ENCODE peak calls at places on chromosome 5, in six cellular contexts. C is AG04450; W is brain microvascular endothelial cell; V is body of pancreas; E is A673; R is CD8-positive, alpha-beta T cell. X is an unnamed sample.

GRCh38 chr5:16489322-16489791 is 23.8 kb upstream of the ZNF622 start:
- DNase-seq in C (peak; percentile 18), W (no peak), V (no peak), E (peak; percentile 66), R (no peak), X (no peak)

GRCh38 chr5:170151105-170151831 is 45.6 kb downstream of the FOXI1 start:
- DNase-seq in C (no peak), W (peak; percentile 75), V (peak; percentile 54), E (peak; percentile 64), R (no peak), X (no peak)

GRCh38 chr5:37717613-37718431 is 122.0 kb downstream of the GDNF start:
- DNase-seq in C (peak; percentile 72), W (peak; percentile 94), V (peak; percentile 63), E (peak; percentile 93), R (no peak), X (peak; percentile 84)

GRCh38 chr5:44952376-44952775 is 143.6 kb downstream of the MRPS30 start:
- DNase-seq in C (no peak), W (peak; percentile 12), V (no peak), E (peak; percentile 80), R (no peak), X (peak; percentile 37)

GRCh38 chr5:132771559-132771998 is 5.5 kb downstream of the SEPTIN8 start:
- DNase-seq in C (peak; percentile 4), W (peak; percentile 48), V (no peak), E (no peak), R (no peak), X (no peak)

GRCh38 chr5:149121145-149121544 is 20.1 kb upstream of the ABLIM3 start:
- DNase-seq in C (no peak), W (no peak), V (no peak), E (no peak), R (no peak), X (no peak)

GRCh38 chr5:177111720-177112394 is 21.7 kb upstream of the NSD1 start:
- DNase-seq in C (no peak), W (no peak), V (peak; percentile 62), E (peak; percentile 66), R (peak; percentile 49), X (peak; percentile 79)

GRCh38 chr5:93057311-93057710 is 523.7 kb downstream of the NR2F1-AS1 start:
- DNase-seq in C (no peak), W (no peak), V (no peak), E (no peak), R (no peak), X (no peak)

DNA sequence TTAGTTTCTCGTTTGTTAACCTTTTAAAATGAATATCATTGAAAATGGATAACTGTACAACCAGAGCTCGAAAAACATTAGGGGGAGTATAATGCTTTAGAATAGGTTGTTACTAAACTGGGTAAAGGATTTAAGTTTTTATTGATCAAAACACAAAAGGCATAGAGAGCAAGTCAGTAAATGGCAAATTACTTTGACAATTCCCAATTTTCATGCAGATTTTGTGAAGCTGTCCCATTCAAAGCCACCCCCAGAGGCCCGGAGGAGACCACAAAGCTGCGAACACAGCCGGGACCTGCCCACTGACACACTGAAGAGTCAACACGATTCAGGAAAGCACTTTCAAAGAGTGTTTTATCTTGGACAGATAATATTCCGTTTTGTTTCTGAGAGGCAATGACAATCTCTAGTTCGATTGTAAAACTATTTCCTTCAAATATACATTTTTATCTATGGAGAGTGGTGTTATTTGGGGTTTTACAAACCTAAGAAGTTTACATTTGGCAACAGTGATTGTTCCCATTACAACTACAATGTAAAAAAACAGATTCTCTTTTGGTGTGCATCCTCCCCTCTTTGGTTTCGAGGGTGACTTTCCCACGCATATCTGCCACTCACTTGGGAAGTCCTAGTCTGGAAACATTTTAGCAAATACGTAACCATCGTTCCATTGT is 182.6 kb upstream of the TBCA start:
- DNase-seq in C (no peak), W (no peak), V (no peak), E (no peak), R (no peak), X (no peak)
- H3K27me3 ChIP-seq in C (peaks cover 40% of the 10 kb centered on the region), W (peaks cover 49% of the 10 kb centered on the region), V (no peaks in the 10 kb centered on the region), E (peaks cover 99% of the 10 kb centered on the region), R (peaks cover 10% of the 10 kb centered on the region), X (no peaks in the 10 kb centered on the region)

GRCh38 chr5:42217791-42218190 is 205.4 kb upstream of the GHR start:
- DNase-seq in C (no peak), W (no peak), V (no peak), E (no peak), R (no peak), X (no peak)
- TF ChIP-seq CTCF in C (no peak), W (no peak), V (no peak), E (no peak), R (no peak), X (no peak)

GRCh38 chr5:32710859-32711692 is at the start of gene NPR3:
- DNase-seq in C (no peak), W (no peak), V (no peak), E (peak; percentile 49), R (no peak), X (no peak)

GRCh38 chr5:32709789-32710334 is 1.3 kb upstream of the NPR3 start:
- DNase-seq in C (no peak), W (peak; percentile 81), V (peak; percentile 70), E (peak; percentile 85), R (no peak), X (peak; percentile 70)

GRCh38 chr5:32711693-32712462 is 757 bp downstream of the NPR3 start:
- DNase-seq in C (no peak), W (peak; percentile 22), V (no peak), E (no peak), R (no peak), X (no peak)

GRCh38 chr5:32708949-32709348 is 2.2 kb upstream of the NPR3 start:
- DNase-seq in C (no peak), W (no peak), V (no peak), E (no peak), R (no peak), X (no peak)

GRCh38 chr5:32710335-32710858 is 724 bp upstream of the NPR3 start:
- DNase-seq in C (no peak), W (no peak), V (peak; percentile 18), E (no peak), R (no peak), X (no peak)
- H3K27me3 ChIP-seq in C (peaks cover 8% of the 10 kb centered on the region), W (no peaks in the 10 kb centered on the region), V (no peaks in the 10 kb centered on the region), E (peaks cover 50% of the 10 kb centered on the region), R (peaks cover 4% of the 10 kb centered on the region), X (peaks cover 61% of the 10 kb centered on the region)

GRCh38 chr5:128844354-128844923 is 120.8 kb upstream of the SLC27A6 start:
- DNase-seq in C (no peak), W (no peak), V (no peak), E (peak; percentile 42), R (no peak), X (no peak)
- TF ChIP-seq CTCF in C (peak; percentile 27), W (no peak), V (peak; percentile 42), E (peak; percentile 45), R (no peak), X (no peak)

DNA sequence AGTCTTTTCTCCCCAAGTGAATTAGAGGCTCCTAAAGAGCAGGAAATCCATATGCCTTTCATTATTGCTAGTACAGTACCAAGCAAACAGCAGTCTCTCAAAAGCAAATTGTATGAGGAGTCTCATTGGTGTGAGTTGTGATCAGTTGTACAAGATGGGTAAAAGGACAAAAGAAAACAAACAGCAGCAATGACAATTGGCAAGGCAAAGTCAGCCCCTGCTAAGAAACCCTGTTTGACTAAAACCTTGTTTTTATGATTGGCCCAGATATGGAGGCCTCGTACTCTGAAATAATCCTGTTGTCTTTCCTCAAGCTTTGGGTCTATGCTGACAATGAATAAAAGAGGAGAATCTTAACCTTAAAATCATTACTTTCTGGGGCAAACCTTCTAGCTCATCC is 69.8 kb downstream of the FOXD1 start:
- DNase-seq in C (no peak), W (no peak), V (no peak), E (no peak), R (no peak), X (no peak)
- H3K27me3 ChIP-seq in C (no peaks in the 10 kb centered on the region), W (no peaks in the 10 kb centered on the region), V (no peaks in the 10 kb centered on the region), E (no peaks in the 10 kb centered on the region), R (peaks cover 40% of the 10 kb centered on the region), X (no peaks in the 10 kb centered on the region)

DNA sequence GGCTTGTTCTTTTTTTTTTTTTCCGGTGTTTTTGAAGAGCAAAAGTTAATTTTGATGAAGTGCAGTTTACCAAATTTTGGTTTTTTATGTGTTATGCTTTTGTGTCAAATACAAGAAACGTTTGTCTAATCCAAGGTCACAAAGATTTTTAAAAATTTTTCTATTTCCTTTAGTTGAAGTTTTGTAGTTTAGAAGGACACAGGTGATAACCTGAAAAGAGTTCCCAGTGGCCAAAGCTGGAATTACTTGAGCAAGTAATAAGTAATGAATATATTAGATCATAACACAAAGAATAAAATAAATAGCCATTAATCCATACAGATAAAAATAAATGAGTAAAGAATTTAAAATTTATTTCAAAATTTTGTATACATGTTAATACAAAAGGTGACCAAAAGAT is 71.5 kb downstream of the FCHO2 start:
- DNase-seq in C (no peak), W (no peak), V (no peak), E (no peak), R (no peak), X (no peak)
- TF ChIP-seq CTCF in C (peak; percentile 15), W (no peak), V (no peak), E (no peak), R (no peak), X (peak; percentile 19)

GRCh38 chr5:5343581-5343980 is 78.9 kb upstream of the ICE1 start:
- DNase-seq in C (no peak), W (no peak), V (no peak), E (no peak), R (no peak), X (peak; percentile 83)
- H3K27me3 ChIP-seq in C (no peaks in the 10 kb centered on the region), W (no peaks in the 10 kb centered on the region), V (no peaks in the 10 kb centered on the region), E (no peaks in the 10 kb centered on the region), R (no peaks in the 10 kb centered on the region), X (no peaks in the 10 kb centered on the region)

X was measured in BE2C.